ENCODE peak calls at places on chromosome X, in six cellular contexts. One of them, this sample, is unnamed. For H3K4me1, the result is how much of the 10 kb centered on the place peaks cover.

GRCh38 chrX:15985937-15986336 is 131.3 kb upstream of the AP1S2 start:
- DNase-seq in SK-N-SH: no peak
- DNase-seq in thyroid gland: no peak
- DNase-seq in lung: no peak
- DNase-seq in mesendoderm: no peak
- DNase-seq in SJSA1: no peak
- DNase-seq in this sample: no peak

GRCh38 chrX:130174051-130174704 is 2.4 kb downstream of the RAB33A start:
- DNase-seq in lung: no peak
- DNase-seq in SK-N-SH: peak
- DNase-seq in mesendoderm: no peak
- DNase-seq in thyroid gland: peak
- DNase-seq in SJSA1: peak
- DNase-seq in this sample: peak

GRCh38 chrX:37746268-37746931 is 33.5 kb upstream of the CYBB start:
- DNase-seq in SJSA1: no peak
- DNase-seq in SK-N-SH: no peak
- DNase-seq in lung: no peak
- DNase-seq in mesendoderm: peak
- DNase-seq in thyroid gland: no peak
- DNase-seq in this sample: peak

GRCh38 chrX:154019061-154019621 is 561 bp downstream of the IRAK1 start:
- DNase-seq in mesendoderm: no peak
- DNase-seq in thyroid gland: no peak
- DNase-seq in lung: no peak
- DNase-seq in SK-N-SH: peak
- DNase-seq in SJSA1: peak
- DNase-seq in this sample: no peak

GRCh38 chrX:154317391-154318000 is 21.9 kb downstream of the TKTL1 start:
- DNase-seq in SK-N-SH: peak
- DNase-seq in lung: no peak
- DNase-seq in SJSA1: peak
- DNase-seq in thyroid gland: no peak
- DNase-seq in mesendoderm: peak
- DNase-seq in this sample: no peak

GRCh38 chrX:107826286-107827136 is 845 bp downstream of the MID2 start:
- DNase-seq in SK-N-SH: peak
- DNase-seq in lung: no peak
- DNase-seq in thyroid gland: peak
- DNase-seq in SJSA1: peak
- DNase-seq in mesendoderm: peak
- DNase-seq in this sample: peak

GRCh38 chrX:68652327-68652930 is 5.0 kb downstream of the STARD8 start:
- DNase-seq in SJSA1: no peak
- DNase-seq in mesendoderm: no peak
- DNase-seq in lung: no peak
- DNase-seq in SK-N-SH: peak
- DNase-seq in thyroid gland: no peak
- DNase-seq in this sample: no peak

GRCh38 chrX:134601240-134601639 is 57.0 kb downstream of the PLAC1 start:
- DNase-seq in thyroid gland: no peak
- DNase-seq in lung: no peak
- DNase-seq in SJSA1: no peak
- DNase-seq in SK-N-SH: no peak
- DNase-seq in mesendoderm: no peak
- DNase-seq in this sample: no peak

GRCh38 chrX:119218198-119218597 is 17.9 kb upstream of the PGRMC1 start:
- DNase-seq in mesendoderm: no peak
- DNase-seq in SJSA1: no peak
- DNase-seq in thyroid gland: no peak
- DNase-seq in SK-N-SH: peak
- DNase-seq in lung: no peak
- DNase-seq in this sample: no peak

GRCh38 chrX:152600853-152601635 is 36.7 kb upstream of the GABRQ start:
- DNase-seq in thyroid gland: peak
- DNase-seq in SJSA1: peak
- DNase-seq in mesendoderm: peak
- DNase-seq in SK-N-SH: peak
- DNase-seq in lung: no peak
- DNase-seq in this sample: no peak

GRCh38 chrX:53714580-53715335 is 28.2 kb upstream of the HUWE1 start:
- DNase-seq in SK-N-SH: no peak
- DNase-seq in lung: peak
- DNase-seq in mesendoderm: peak
- DNase-seq in SJSA1: peak
- DNase-seq in thyroid gland: peak
- DNase-seq in this sample: peak

GRCh38 chrX:16222123-16222522 is 54.8 kb downstream of the MAGEB17 start:
- DNase-seq in SK-N-SH: no peak
- DNase-seq in thyroid gland: no peak
- DNase-seq in lung: no peak
- DNase-seq in SJSA1: peak
- DNase-seq in mesendoderm: no peak
- DNase-seq in this sample: no peak

GRCh38 chrX:123077671-123078070 is 106.4 kb upstream of the GRIA3 start:
- DNase-seq in SK-N-SH: no peak
- DNase-seq in thyroid gland: no peak
- DNase-seq in mesendoderm: no peak
- DNase-seq in lung: no peak
- DNase-seq in SJSA1: no peak
- DNase-seq in this sample: no peak

GRCh38 chrX:21723097-21723496 is 34.8 kb downstream of the SMPX start:
- DNase-seq in mesendoderm: peak
- DNase-seq in lung: no peak
- DNase-seq in thyroid gland: no peak
- DNase-seq in SJSA1: no peak
- DNase-seq in SK-N-SH: no peak
- DNase-seq in this sample: no peak

GRCh38 chrX:4547218-4547836 is 833.9 kb upstream of the PRKX start:
- DNase-seq in SK-N-SH: peak
- DNase-seq in thyroid gland: peak
- DNase-seq in SJSA1: peak
- DNase-seq in mesendoderm: peak
- DNase-seq in lung: peak
- DNase-seq in this sample: peak

GRCh38 chrX:11665144-11666040 is at the start of gene ARHGAP6:
- DNase-seq in thyroid gland: peak
- DNase-seq in SJSA1: peak
- DNase-seq in SK-N-SH: peak
- DNase-seq in mesendoderm: peak
- DNase-seq in lung: no peak
- DNase-seq in this sample: no peak

GRCh38 chrX:17590892-17591740 is 146.2 kb upstream of the SCML1 start:
- DNase-seq in lung: peak
- DNase-seq in SK-N-SH: peak
- DNase-seq in SJSA1: peak
- DNase-seq in mesendoderm: peak
- DNase-seq in thyroid gland: peak
- DNase-seq in this sample: peak

GRCh38 chrX:152821145-152821765 is 9.3 kb downstream of the CETN2 start:
- DNase-seq in lung: no peak
- DNase-seq in SK-N-SH: peak
- DNase-seq in mesendoderm: peak
- DNase-seq in SJSA1: no peak
- DNase-seq in thyroid gland: peak
- DNase-seq in this sample: peak

GRCh38 chrX:104921606-104922205 is 298.8 kb downstream of the TEX13A start:
- DNase-seq in thyroid gland: no peak
- DNase-seq in mesendoderm: peak
- DNase-seq in lung: no peak
- DNase-seq in SJSA1: no peak
- DNase-seq in SK-N-SH: no peak
- DNase-seq in this sample: no peak

GRCh38 chrX:47232803-47233332 is at the start of gene USP11:
- DNase-seq in thyroid gland: peak
- DNase-seq in lung: peak
- DNase-seq in mesendoderm: peak
- DNase-seq in SK-N-SH: peak
- DNase-seq in SJSA1: peak
- DNase-seq in this sample: no peak

GRCh38 chrX:48573690-48574269 is 504 bp upstream of the RBM3 start:
- DNase-seq in thyroid gland: peak
- DNase-seq in lung: peak
- DNase-seq in mesendoderm: no peak
- DNase-seq in SK-N-SH: peak
- DNase-seq in SJSA1: no peak
- DNase-seq in this sample: no peak

GRCh38 chrX:102892103-102892502 is 45.0 kb upstream of the RAB40AL start:
- DNase-seq in SK-N-SH: no peak
- DNase-seq in mesendoderm: no peak
- DNase-seq in lung: no peak
- DNase-seq in thyroid gland: no peak
- DNase-seq in SJSA1: no peak
- DNase-seq in this sample: no peak

GRCh38 chrX:19972984-19973383 is 17.9 kb downstream of the BCLAF3 start:
- DNase-seq in thyroid gland: no peak
- DNase-seq in mesendoderm: no peak
- DNase-seq in SJSA1: no peak
- DNase-seq in lung: no peak
- DNase-seq in SK-N-SH: no peak
- DNase-seq in this sample: no peak

GRCh38 chrX:119745283-119745848 is 13.0 kb upstream of the SOWAHD start:
- DNase-seq in mesendoderm: no peak
- DNase-seq in SJSA1: no peak
- DNase-seq in thyroid gland: no peak
- DNase-seq in lung: no peak
- DNase-seq in SK-N-SH: no peak
- DNase-seq in this sample: no peak

GRCh38 chrX:127490000-127490399 is 562.2 kb downstream of the ACTRT1 start:
- DNase-seq in SJSA1: no peak
- DNase-seq in mesendoderm: no peak
- DNase-seq in SK-N-SH: no peak
- DNase-seq in thyroid gland: no peak
- DNase-seq in lung: no peak
- DNase-seq in this sample: no peak

GRCh38 chrX:150696836-150697235 is 3.6 kb downstream of the MTMR1 start:
- DNase-seq in mesendoderm: no peak
- DNase-seq in lung: no peak
- DNase-seq in SJSA1: no peak
- DNase-seq in SK-N-SH: no peak
- DNase-seq in thyroid gland: no peak
- DNase-seq in this sample: no peak
- H3K4me1 ChIP-seq in mesendoderm: under half
- H3K4me1 ChIP-seq in lung: under half
- H3K4me1 ChIP-seq in SJSA1: under half
- H3K4me1 ChIP-seq in SK-N-SH: under half
- H3K4me1 ChIP-seq in thyroid gland: under half
- H3K4me1 ChIP-seq in this sample: under half

DNA sequence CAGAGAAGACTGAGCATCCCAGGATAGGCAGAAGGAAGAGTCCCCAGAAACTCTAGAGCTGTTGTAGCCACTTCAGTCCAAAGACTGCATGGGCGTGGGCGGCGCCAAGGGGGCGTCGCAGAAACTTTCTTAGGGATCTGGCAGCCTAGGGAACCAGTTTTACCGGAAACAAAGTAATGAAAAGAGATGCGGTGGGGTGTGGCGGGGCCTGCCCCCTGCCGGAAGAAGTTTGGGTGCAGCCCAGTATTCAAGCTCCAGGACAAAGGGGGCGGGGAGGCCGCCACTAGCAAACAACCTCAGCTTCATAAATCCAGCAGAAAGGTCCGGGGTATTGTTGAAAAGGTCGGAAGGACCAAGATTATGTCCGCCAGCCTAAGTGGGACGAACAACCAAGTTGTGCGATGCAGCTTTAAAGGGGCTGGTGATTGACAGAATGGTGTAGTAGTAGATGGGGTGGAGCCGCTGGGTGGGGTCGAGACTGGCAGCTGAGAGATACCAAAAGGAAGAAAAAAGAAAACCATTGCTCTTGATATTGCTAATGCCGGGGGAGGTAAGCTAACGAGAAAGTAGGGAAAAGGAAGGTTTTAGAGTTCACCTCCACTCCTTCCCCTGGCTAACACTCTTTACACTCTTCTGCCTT is 190.5 kb downstream of the RRAGB start:
- DNase-seq in mesendoderm: peak
- DNase-seq in lung: peak
- DNase-seq in SJSA1: peak
- DNase-seq in thyroid gland: peak
- DNase-seq in SK-N-SH: no peak
- DNase-seq in this sample: peak
- H3K4me3 ChIP-seq in mesendoderm: peak
- H3K4me3 ChIP-seq in lung: peak
- H3K4me3 ChIP-seq in SJSA1: peak
- H3K4me3 ChIP-seq in thyroid gland: peak
- H3K4me3 ChIP-seq in SK-N-SH: peak
- H3K4me3 ChIP-seq in this sample: peak

GRCh38 chrX:97399400-97399799 is 515.7 kb downstream of the RPA4 start:
- DNase-seq in thyroid gland: no peak
- DNase-seq in mesendoderm: peak
- DNase-seq in lung: no peak
- DNase-seq in SK-N-SH: no peak
- DNase-seq in SJSA1: no peak
- DNase-seq in this sample: peak
- H3K4me1 ChIP-seq in thyroid gland: under half
- H3K4me1 ChIP-seq in mesendoderm: under half
- H3K4me1 ChIP-seq in lung: under half
- H3K4me1 ChIP-seq in SK-N-SH: under half
- H3K4me1 ChIP-seq in SJSA1: under half
- H3K4me1 ChIP-seq in this sample: under half

GRCh38 chrX:40156472-40157227 is 58.9 kb upstream of the BCOR start:
- DNase-seq in lung: no peak
- DNase-seq in SJSA1: no peak
- DNase-seq in thyroid gland: no peak
- DNase-seq in SK-N-SH: no peak
- DNase-seq in mesendoderm: peak
- DNase-seq in this sample: no peak

GRCh38 chrX:40158036-40158706 is 60.4 kb upstream of the BCOR start:
- DNase-seq in lung: no peak
- DNase-seq in thyroid gland: no peak
- DNase-seq in SK-N-SH: no peak
- DNase-seq in mesendoderm: peak
- DNase-seq in SJSA1: peak
- DNase-seq in this sample: no peak

GRCh38 chrX:40154853-40155616 is 57.3 kb upstream of the BCOR start:
- DNase-seq in lung: no peak
- DNase-seq in SK-N-SH: peak
- DNase-seq in SJSA1: peak
- DNase-seq in thyroid gland: peak
- DNase-seq in mesendoderm: peak
- DNase-seq in this sample: no peak

GRCh38 chrX:40155617-40156471 is 58.1 kb upstream of the BCOR start:
- DNase-seq in SJSA1: no peak
- DNase-seq in SK-N-SH: peak
- DNase-seq in thyroid gland: no peak
- DNase-seq in lung: no peak
- DNase-seq in mesendoderm: peak
- DNase-seq in this sample: no peak

GRCh38 chrX:40157228-40158035 is 59.7 kb upstream of the BCOR start:
- DNase-seq in lung: no peak
- DNase-seq in thyroid gland: no peak
- DNase-seq in mesendoderm: peak
- DNase-seq in SJSA1: no peak
- DNase-seq in SK-N-SH: no peak
- DNase-seq in this sample: no peak
- H3K4me3 ChIP-seq in lung: peak
- H3K4me3 ChIP-seq in thyroid gland: no peak
- H3K4me3 ChIP-seq in mesendoderm: no peak
- H3K4me3 ChIP-seq in SJSA1: peak
- H3K4me3 ChIP-seq in SK-N-SH: no peak
- H3K4me3 ChIP-seq in this sample: peak

GRCh38 chrX:50183891-50184290 is 16.9 kb downstream of the AKAP4 start:
- DNase-seq in SJSA1: no peak
- DNase-seq in SK-N-SH: no peak
- DNase-seq in lung: no peak
- DNase-seq in mesendoderm: peak
- DNase-seq in thyroid gland: no peak
- DNase-seq in this sample: no peak
- H3K4me1 ChIP-seq in SJSA1: under half
- H3K4me1 ChIP-seq in SK-N-SH: under half
- H3K4me1 ChIP-seq in lung: under half
- H3K4me1 ChIP-seq in mesendoderm: under half
- H3K4me1 ChIP-seq in thyroid gland: under half
- H3K4me1 ChIP-seq in this sample: under half